ENCODE peak calls at places on chromosome 17, in seven cellular contexts. One of them, this sample, is unnamed.
A peak's percentile ranks its signal among the peaks of the same experiment; 100 is the strongest.

GRCh38 chr17:49676276-49676868 is 1.5 kb downstream of the SPOP start:
- DNase-seq in GM04503: no peak
- DNase-seq in KG1: peak; percentile 76
- DNase-seq in HCEC 1CT: peak; percentile 55
- DNase-seq in HFF-Myc: no peak
- DNase-seq in HAP-1: no peak
- DNase-seq in left cardiac atrium: no peak
- DNase-seq in this sample: no peak

GRCh38 chr17:2406271-2406902 is 5.5 kb upstream of the MNT start:
- DNase-seq in GM04503: no peak
- DNase-seq in KG1: no peak
- DNase-seq in HCEC 1CT: no peak
- DNase-seq in HFF-Myc: no peak
- DNase-seq in HAP-1: no peak
- DNase-seq in left cardiac atrium: no peak
- DNase-seq in this sample: no peak

GRCh38 chr17:50087246-50087911 is 7.8 kb upstream of the PDK2 start:
- DNase-seq in GM04503: no peak
- DNase-seq in KG1: peak; percentile 31
- DNase-seq in HCEC 1CT: peak; percentile 69
- DNase-seq in HFF-Myc: no peak
- DNase-seq in HAP-1: peak; percentile 81
- DNase-seq in left cardiac atrium: peak; percentile 79
- DNase-seq in this sample: no peak

GRCh38 chr17:19238167-19238505 is 970 bp downstream of the EPN2 start:
- DNase-seq in GM04503: no peak
- DNase-seq in KG1: no peak
- DNase-seq in HCEC 1CT: no peak
- DNase-seq in HFF-Myc: no peak
- DNase-seq in HAP-1: peak; percentile 58
- DNase-seq in left cardiac atrium: peak; percentile 54
- DNase-seq in this sample: no peak

GRCh38 chr17:74603032-74603635 is 11.1 kb upstream of the CD300LD start:
- DNase-seq in GM04503: no peak
- DNase-seq in KG1: no peak
- DNase-seq in HCEC 1CT: no peak
- DNase-seq in HFF-Myc: no peak
- DNase-seq in HAP-1: no peak
- DNase-seq in left cardiac atrium: no peak
- DNase-seq in this sample: no peak

GRCh38 chr17:33948299-33948698 is 306.8 kb upstream of the CCL2 start:
- DNase-seq in GM04503: no peak
- DNase-seq in KG1: no peak
- DNase-seq in HCEC 1CT: no peak
- DNase-seq in HFF-Myc: no peak
- DNase-seq in HAP-1: no peak
- DNase-seq in left cardiac atrium: no peak
- DNase-seq in this sample: no peak

GRCh38 chr17:73293031-73293430 is 18.8 kb downstream of the CDC42EP4 start:
- DNase-seq in GM04503: no peak
- DNase-seq in KG1: no peak
- DNase-seq in HCEC 1CT: no peak
- DNase-seq in HFF-Myc: no peak
- DNase-seq in HAP-1: no peak
- DNase-seq in left cardiac atrium: no peak
- DNase-seq in this sample: no peak

GRCh38 chr17:74853048-74853397 is 6.7 kb downstream of the GRIN2C start:
- DNase-seq in GM04503: no peak
- DNase-seq in KG1: no peak
- DNase-seq in HCEC 1CT: no peak
- DNase-seq in HFF-Myc: no peak
- DNase-seq in HAP-1: no peak
- DNase-seq in left cardiac atrium: no peak
- DNase-seq in this sample: no peak

GRCh38 chr17:62919388-62919787 is 46.6 kb upstream of the TANC2 start:
- DNase-seq in GM04503: no peak
- DNase-seq in KG1: no peak
- DNase-seq in HCEC 1CT: peak; percentile 31
- DNase-seq in HFF-Myc: no peak
- DNase-seq in HAP-1: no peak
- DNase-seq in left cardiac atrium: no peak
- DNase-seq in this sample: no peak

GRCh38 chr17:77779711-77780539 is 178.6 kb upstream of the TNRC6C start:
- DNase-seq in GM04503: no peak
- DNase-seq in KG1: no peak
- DNase-seq in HCEC 1CT: no peak
- DNase-seq in HFF-Myc: no peak
- DNase-seq in HAP-1: no peak
- DNase-seq in left cardiac atrium: peak; percentile 65
- DNase-seq in this sample: no peak